ENCODE peak calls at places on chromosomes 1 and 21, in ten cellular contexts. T is GM13976, I is AG04450, S is GM12864, W is osteocyte, E is colonic mucosa, G is fibroblast of mammary gland, M is type B pancreatic cell, H is progenitor cell of endocrine pancreas, O is kidney. N is an unnamed sample.

GRCh38 chr1:1082239-1083180 is 8.4 kb upstream of the RNF223 start:
- DNase-seq in T (no peak), I (no peak), S (no peak), W (peak; percentile 85), E (no peak), G (no peak), M (peak; percentile 71), H (no peak), O (peak; percentile 64), N (peak; percentile 34)

GRCh38 chr1:67675800-67676199 is 9.2 kb upstream of the GADD45A start:
- DNase-seq in T (no peak), I (no peak), S (no peak), W (no peak), E (no peak), G (no peak), M (no peak), H (no peak), O (no peak), N (no peak)

GRCh38 chr21:39441502-39442475 is 3.8 kb downstream of the LCA5L start:
- DNase-seq in T (peak; percentile 58), I (no peak), S (peak; percentile 21), W (no peak), E (no peak), G (peak; percentile 64), M (no peak), H (no peak), O (no peak), N (no peak)

GRCh38 chr21:36663033-36663855 is 35.7 kb upstream of the SIM2 start:
- DNase-seq in T (no peak), I (no peak), S (no peak), W (no peak), E (no peak), G (peak; percentile 33), M (no peak), H (no peak), O (no peak), N (no peak)

GRCh38 chr21:37551406-37552355 is 185.1 kb downstream of the DYRK1A start:
- DNase-seq in T (no peak), I (no peak), S (no peak), W (peak; percentile 84), E (peak; percentile 38), G (no peak), M (no peak), H (peak; percentile 29), O (no peak), N (no peak)

GRCh38 chr1:198449727-198450433 is 90.6 kb downstream of the ATP6V1G3 start:
- DNase-seq in T (no peak), I (no peak), S (no peak), W (no peak), E (no peak), G (peak; percentile 38), M (no peak), H (no peak), O (no peak), N (no peak)

GRCh38 chr1:244375061-244375460 is 76.6 kb downstream of the ADSS2 start:
- DNase-seq in T (no peak), I (no peak), S (no peak), W (no peak), E (no peak), G (no peak), M (no peak), H (no peak), O (no peak), N (no peak)

GRCh38 chr1:224472806-224473205 is 38.2 kb upstream of the WDR26 start:
- DNase-seq in T (no peak), I (no peak), S (no peak), W (no peak), E (no peak), G (no peak), M (no peak), H (no peak), O (no peak), N (no peak)

GRCh38 chr1:162404550-162405160 is 7.3 kb downstream of the SH2D1B start:
- DNase-seq in T (no peak), I (peak; percentile 21), S (no peak), W (no peak), E (no peak), G (peak; percentile 90), M (no peak), H (no peak), O (no peak), N (no peak)

GRCh38 chr1:22341791-22342605 is 109.7 kb upstream of the ZBTB40 start:
- DNase-seq in T (no peak), I (no peak), S (no peak), W (no peak), E (peak; percentile 32), G (peak; percentile 27), M (no peak), H (no peak), O (peak; percentile 89), N (no peak)

GRCh38 chr1:199205740-199206139 is 566.9 kb downstream of the PTPRC start:
- DNase-seq in T (no peak), I (no peak), S (no peak), W (no peak), E (no peak), G (no peak), M (no peak), H (no peak), O (no peak), N (no peak)

GRCh38 chr1:226722240-226722900 is 16.7 kb downstream of the ITPKB start:
- DNase-seq in T (no peak), I (no peak), S (no peak), W (no peak), E (no peak), G (no peak), M (no peak), H (no peak), O (no peak), N (no peak)

GRCh38 chr1:28507646-28508434 is 2.0 kb downstream of the RCC1 start:
- DNase-seq in T (no peak), I (no peak), S (no peak), W (no peak), E (no peak), G (peak; percentile 12), M (no peak), H (no peak), O (no peak), N (no peak)

GRCh38 chr1:17795081-17795809 is 40.1 kb downstream of the ACTL8 start:
- DNase-seq in T (no peak), I (no peak), S (no peak), W (no peak), E (peak; percentile 85), G (no peak), M (no peak), H (no peak), O (no peak), N (no peak)

GRCh38 chr1:172588296-172589291 is 55.6 kb downstream of the SUCO start:
- DNase-seq in T (no peak), I (peak; percentile 59), S (peak; percentile 21), W (no peak), E (no peak), G (peak; percentile 91), M (no peak), H (no peak), O (no peak), N (no peak)

GRCh38 chr1:220878223-220879081 is 791 bp upstream of the HLX start:
- DNase-seq in T (peak; percentile 49), I (no peak), S (no peak), W (no peak), E (peak; percentile 53), G (peak; percentile 36), M (no peak), H (no peak), O (peak; percentile 74), N (no peak)

GRCh38 chr21:39581414-39581813 is 31.3 kb upstream of the B3GALT5 start:
- DNase-seq in T (no peak), I (no peak), S (no peak), W (peak; percentile 54), E (no peak), G (no peak), M (no peak), H (no peak), O (no peak), N (no peak)

GRCh38 chr1:112841825-112842224 is 114.2 kb downstream of the SLC16A1 start:
- DNase-seq in T (no peak), I (no peak), S (peak; percentile 26), W (no peak), E (no peak), G (no peak), M (no peak), H (no peak), O (no peak), N (no peak)

DNA sequence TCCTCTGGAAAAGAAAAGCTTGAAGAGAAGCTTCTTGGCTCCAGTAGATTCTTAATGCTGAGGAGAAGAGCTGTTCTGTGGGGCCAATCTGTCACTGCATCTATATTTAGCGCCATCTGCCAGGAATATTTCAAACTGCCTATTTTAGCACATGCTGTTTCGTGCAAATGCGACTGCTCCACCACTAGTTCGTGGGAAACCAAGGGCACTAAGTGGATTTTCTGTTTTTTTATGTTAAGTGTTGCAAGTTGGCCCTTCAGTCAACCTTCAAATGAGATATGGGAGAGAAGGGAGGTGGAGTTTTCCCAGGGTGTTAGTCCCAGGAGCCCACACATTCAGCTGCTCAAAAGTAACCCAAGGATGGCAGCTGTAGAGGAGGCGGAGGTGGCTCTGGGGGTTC is 91.9 kb downstream of the TSEN15 start:
- DNase-seq in T (no peak), I (no peak), S (no peak), W (no peak), E (no peak), G (peak; percentile 7), M (no peak), H (no peak), O (no peak), N (no peak)
- TF ChIP-seq CTCF in T (no peak), I (peak; percentile 37), S (no peak), W (peak; percentile 39), E (no peak), G (no peak), M (no peak), H (no peak), O (no peak), N (no peak)

GRCh38 chr1:178548108-178548507 is 35.2 kb downstream of the TEX35 start:
- DNase-seq in T (no peak), I (no peak), S (no peak), W (no peak), E (no peak), G (no peak), M (peak; percentile 13), H (no peak), O (no peak), N (no peak)
- TF ChIP-seq CTCF in T (no peak), I (no peak), S (peak; percentile 7), W (no peak), E (no peak), G (no peak), M (no peak), H (no peak), O (no peak), N (no peak)

DNA sequence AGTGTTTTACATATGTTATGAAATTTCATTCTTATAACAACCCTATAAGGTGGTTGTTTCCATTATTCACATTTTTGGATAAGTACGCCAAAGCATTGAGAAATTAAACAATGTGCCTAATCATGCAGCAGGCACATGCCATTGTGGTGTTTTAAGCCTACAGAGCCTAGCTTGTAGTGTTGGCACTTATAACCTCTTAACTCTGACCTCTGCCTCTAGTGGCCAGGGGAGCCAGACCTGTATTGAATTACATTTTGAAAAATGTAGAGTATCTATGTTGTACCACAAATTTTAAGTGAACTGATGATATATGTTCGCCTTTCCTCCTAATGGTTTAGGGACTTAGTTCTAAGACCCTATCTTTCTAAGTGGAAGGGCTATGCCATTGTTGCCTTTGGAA is 61.0 kb downstream of the KCNK2 start:
- DNase-seq in T (no peak), I (no peak), S (no peak), W (no peak), E (no peak), G (no peak), M (no peak), H (no peak), O (no peak), N (no peak)
- TF ChIP-seq CTCF in T (no peak), I (no peak), S (no peak), W (no peak), E (no peak), G (no peak), M (no peak), H (no peak), O (no peak), N (no peak)

GRCh38 chr1:31576743-31577455 is 584 bp downstream of the TINAGL1 start:
- DNase-seq in T (no peak), I (no peak), S (no peak), W (peak; percentile 78), E (peak; percentile 50), G (no peak), M (peak; percentile 66), H (no peak), O (peak; percentile 78), N (no peak)
- TF ChIP-seq CTCF in T (no peak), I (no peak), S (no peak), W (no peak), E (no peak), G (no peak), M (no peak), H (no peak), O (no peak), N (no peak)

N was measured in mesothelial cell of epicardium.